ENCODE peak calls at places on chromosomes 13 and 19, in five cellular contexts. Y, D, F, U and O are unnamed samples.

GRCh38 chr19:35949131-35949530 is 13.0 kb downstream of the LRFN3 start:
- DNase-seq in U (no peak), F (no peak), D (no peak), Y (no peak), O (no peak)

GRCh38 chr19:34118879-34119748 is 53.2 kb upstream of the LSM14A start:
- DNase-seq in U (peak), F (no peak), Y (no peak), D (no peak), O (no peak)

GRCh38 chr19:7857727-7858701 is 16.2 kb downstream of the PRR36 start:
- DNase-seq in U (no peak), Y (no peak), F (no peak), D (no peak), O (no peak)

GRCh38 chr19:29873024-29873800 is 61.4 kb downstream of the CCNE1 start:
- DNase-seq in U (peak), F (no peak), D (no peak), Y (peak), O (peak)

GRCh38 chr13:111437417-111437816 is 117.0 kb downstream of the TEX29 start:
- DNase-seq in U (no peak), Y (no peak), D (no peak), F (no peak), O (no peak)

GRCh38 chr19:29606420-29606747 is 301 bp downstream of the POP4 start:
- DNase-seq in F (no peak), Y (no peak), U (no peak), D (no peak), O (no peak)

GRCh38 chr13:52371736-52372247 is 34.2 kb downstream of the THSD1 start:
- DNase-seq in U (no peak), F (no peak), Y (no peak), D (peak), O (no peak)

GRCh38 chr19:33298146-33298911 is 4.0 kb downstream of the CEBPA start:
- DNase-seq in F (no peak), Y (no peak), U (no peak), D (no peak), O (no peak)

GRCh38 chr19:6723108-6723618 is 2.7 kb upstream of the C3 start:
- DNase-seq in F (no peak), Y (no peak), U (no peak), D (peak), O (peak)

GRCh38 chr13:30196025-30196424 is 111.3 kb downstream of the KATNAL1 start:
- DNase-seq in U (no peak), F (no peak), D (peak), Y (no peak), O (no peak)

GRCh38 chr19:5579697-5580096 is 11.9 kb upstream of the TINCR start:
- DNase-seq in Y (no peak), U (no peak), F (no peak), D (no peak), O (no peak)

GRCh38 chr19:29667941-29668340 is 2.7 kb downstream of the PLEKHF1 start:
- DNase-seq in Y (no peak), F (peak), D (no peak), U (peak), O (no peak)

GRCh38 chr13:65600702-65601101 is 1629.4 kb downstream of the PCDH9 start:
- DNase-seq in F (no peak), U (no peak), D (peak), Y (no peak), O (no peak)

DNA sequence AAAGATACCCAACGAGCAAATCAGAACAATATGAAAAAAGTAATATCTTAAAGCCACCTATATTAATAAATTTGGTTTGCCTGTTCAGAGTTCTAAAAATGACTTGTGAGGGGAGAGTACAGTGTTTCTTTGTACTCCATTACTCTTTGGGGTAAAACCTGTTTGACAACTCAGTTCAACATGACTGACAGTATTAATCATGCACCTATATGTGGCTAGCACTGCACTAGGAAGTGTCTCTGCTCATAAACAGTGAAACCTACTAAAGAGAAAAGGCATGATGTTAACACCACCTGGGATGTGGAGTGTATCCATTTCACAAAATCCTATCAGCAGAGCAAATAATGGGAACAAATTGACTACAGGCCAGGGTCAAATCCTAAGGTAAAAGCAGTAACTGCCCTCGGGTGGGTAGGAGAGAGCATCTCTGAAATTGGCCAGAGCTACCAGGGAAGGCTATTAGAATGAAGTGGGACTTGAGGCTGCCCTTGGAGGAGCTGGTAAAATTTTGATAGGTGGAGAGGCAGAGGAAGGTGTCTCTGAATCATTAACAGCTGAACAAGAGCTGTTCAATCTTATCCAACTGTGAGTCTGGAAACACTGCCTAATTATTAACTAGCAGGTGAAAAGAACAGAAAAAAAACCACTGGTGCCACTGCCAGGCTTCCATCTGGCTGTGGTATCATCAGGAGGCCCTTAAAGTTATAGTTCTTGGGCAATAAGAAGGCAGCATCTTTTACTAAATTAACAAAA is 365.1 kb downstream of the DNAJC15 start:
- DNase-seq in Y (no peak), F (no peak), U (no peak), D (no peak), O (no peak)
- H3K27ac ChIP-seq in Y (no peak), F (no peak), U (no peak), D (no peak), O (no peak)

GRCh38 chr13:99302637-99303505 is 4.3 kb downstream of the GPR183 start:
- DNase-seq in U (no peak), F (no peak), Y (no peak), D (no peak), O (no peak)
- H3K27ac ChIP-seq in U (no peak), F (no peak), Y (no peak), D (no peak), O (no peak)

GRCh38 chr19:16200038-16200775 is 2.5 kb downstream of the AP1M1 start:
- DNase-seq in F (peak), Y (peak), D (peak), U (no peak), O (no peak)
- H3K27ac ChIP-seq in F (no peak), Y (no peak), D (no peak), U (no peak), O (no peak)

DNA sequence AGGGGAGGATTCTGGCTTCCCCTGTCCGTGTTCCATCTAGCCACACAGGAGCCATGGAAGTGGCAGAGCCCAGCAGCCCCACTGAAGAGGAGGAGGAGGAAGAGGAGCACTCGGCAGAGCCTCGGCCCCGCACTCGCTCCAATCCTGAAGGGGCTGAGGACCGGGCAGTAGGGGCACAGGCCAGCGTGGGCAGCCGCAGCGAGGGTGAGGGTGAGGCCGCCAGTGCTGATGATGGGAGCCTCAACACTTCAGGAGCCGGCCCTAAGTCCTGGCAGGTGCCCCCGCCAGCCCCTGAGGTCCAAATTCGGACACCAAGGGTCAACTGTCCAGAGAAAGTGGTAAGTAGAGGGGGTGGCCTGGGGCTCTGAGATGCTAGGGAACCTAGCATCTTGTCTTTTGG is 1.5 kb downstream of the BABAM1 start:
- DNase-seq in D (no peak), Y (no peak), F (no peak), U (no peak), O (no peak)
- H3K27ac ChIP-seq in D (no peak), Y (no peak), F (no peak), U (no peak), O (no peak)

GRCh38 chr13:49615844-49616687 is 12.2 kb upstream of the ARL11 start:
- DNase-seq in U (no peak), D (no peak), F (no peak), Y (no peak), O (no peak)
- H3K27ac ChIP-seq in U (no peak), D (peak), F (peak), Y (no peak), O (peak)

GRCh38 chr13:20387441-20387971 is 138.2 kb downstream of the CRYL1 start:
- DNase-seq in F (no peak), Y (no peak), U (no peak), D (peak), O (no peak)
- H3K27ac ChIP-seq in F (no peak), Y (no peak), U (no peak), D (no peak), O (no peak)